ENCODE peak calls at places on chromosomes 7 and 10, in six cellular contexts. A, W, X, U, S and G are unnamed samples.
A peak's percentile ranks its signal among the peaks of the same experiment; 100 is the strongest.

GRCh38 chr7:6015917-6016652 is 7.0 kb downstream of the AIMP2 start:
- DNase-seq in W (no peak), A (no peak), U (peak; percentile 74), S (peak; percentile 71), X (peak; percentile 96), G (peak; percentile 86)

GRCh38 chr10:70773461-70773860 is 11.7 kb downstream of the TBATA start:
- DNase-seq in W (no peak), S (no peak), A (no peak), X (no peak), U (no peak), G (no peak)

GRCh38 chr7:13231216-13231615 is 543.8 kb downstream of the ARL4A start:
- DNase-seq in S (no peak), X (no peak), W (no peak), A (no peak), U (no peak), G (no peak)

GRCh38 chr7:134442441-134443220 is 16.3 kb downstream of the AKR1B1 start:
- DNase-seq in A (no peak), X (no peak), S (no peak), W (no peak), U (no peak), G (no peak)

GRCh38 chr7:36127075-36127740 is 25.8 kb upstream of the EEPD1 start:
- DNase-seq in A (no peak), W (no peak), X (peak; percentile 39), U (no peak), S (no peak), G (no peak)

GRCh38 chr7:101795461-101795860 is 22.0 kb upstream of the CUX1 start:
- DNase-seq in W (no peak), S (no peak), A (no peak), X (no peak), U (no peak), G (no peak)

GRCh38 chr10:95305606-95306385 is 15.0 kb upstream of the PDLIM1 start:
- DNase-seq in A (no peak), S (no peak), U (no peak), W (no peak), X (no peak), G (no peak)

GRCh38 chr10:62617702-62618451 is 186.6 kb upstream of the ADO start:
- DNase-seq in A (no peak), W (no peak), X (no peak), S (no peak), U (no peak), G (no peak)

GRCh38 chr7:22665816-22666375 is 61.1 kb upstream of the IL6 start:
- DNase-seq in U (no peak), S (no peak), W (peak; percentile 44), A (no peak), X (peak; percentile 23), G (no peak)

GRCh38 chr10:132836832-132837540 is 51.0 kb upstream of the NKX6-2 start:
- DNase-seq in X (peak; percentile 68), W (no peak), U (peak; percentile 76), A (no peak), S (no peak), G (no peak)

GRCh38 chr7:96737545-96738050 is 28.0 kb upstream of the SEM1 start:
- DNase-seq in S (no peak), U (no peak), A (no peak), X (no peak), W (no peak), G (no peak)

GRCh38 chr10:28263136-28263857 is 39.6 kb downstream of the MPP7 start:
- DNase-seq in U (peak; percentile 10), A (no peak), W (no peak), X (no peak), S (no peak), G (no peak)

GRCh38 chr10:110419265-110419664 is 78.4 kb upstream of the DUSP5 start:
- DNase-seq in X (no peak), W (no peak), U (no peak), A (no peak), S (no peak), G (no peak)
- H3K4me3 ChIP-seq in X (no peak overlapping the region), W (no peak overlapping the region), U (no peak overlapping the region), A (no peak overlapping the region), S (no peak overlapping the region), G (no peak overlapping the region)

GRCh38 chr10:50231515-50232260 is 19.6 kb downstream of the ASAH2 start:
- DNase-seq in A (no peak), U (no peak), S (no peak), X (no peak), W (peak; percentile 26), G (no peak)
- H3K27me3 ChIP-seq in A (no peaks in the 10 kb centered on the region), U (no peaks in the 10 kb centered on the region), S (peaks cover 17% of the 10 kb centered on the region), X (peaks cover 42% of the 10 kb centered on the region), W (peaks cover 7% of the 10 kb centered on the region), G (peaks cover 3% of the 10 kb centered on the region)

GRCh38 chr7:156950381-156950858 is 908 bp downstream of the NOM1 start:
- DNase-seq in W (no peak), U (no peak), S (no peak), X (peak; percentile 55), A (no peak), G (no peak)

GRCh38 chr7:156949541-156950380 is at the start of gene NOM1:
- DNase-seq in U (peak; percentile 94), S (peak; percentile 66), X (peak; percentile 95), A (peak; percentile 46), W (peak; percentile 75), G (peak; percentile 77)

GRCh38 chr7:156956733-156957132 is 7.2 kb downstream of the NOM1 start:
- DNase-seq in W (no peak), X (no peak), A (no peak), S (no peak), U (no peak), G (no peak)

DNA sequence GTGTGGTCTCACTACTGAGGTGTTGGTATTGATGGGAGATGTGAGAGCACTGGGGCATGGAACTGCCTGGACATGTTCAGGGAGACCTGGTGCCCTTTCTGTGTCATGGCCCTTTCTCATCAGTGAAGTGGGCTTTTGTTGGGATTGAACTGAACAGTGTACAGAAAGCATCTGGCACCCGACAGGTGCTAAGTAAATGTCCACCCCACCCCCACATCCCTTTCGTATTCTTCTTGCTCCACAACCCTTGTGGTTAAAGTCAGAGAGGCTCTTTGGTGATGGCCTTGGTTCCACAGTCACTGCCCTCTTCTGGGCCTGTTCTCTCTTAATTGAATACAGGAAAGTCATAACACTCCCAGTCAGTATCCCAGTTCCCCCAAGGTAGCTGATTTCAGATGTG is 5.4 kb downstream of the NOM1 start:
- DNase-seq in X (no peak), A (no peak), U (no peak), W (no peak), S (no peak), G (no peak)
- H3K36me3 ChIP-seq in X (peaks cover 55% of the 10 kb centered on the region), A (peaks cover 68% of the 10 kb centered on the region), U (no peaks in the 10 kb centered on the region), W (peaks cover 59% of the 10 kb centered on the region), S (peaks cover 64% of the 10 kb centered on the region), G (peaks cover 38% of the 10 kb centered on the region)

DNA sequence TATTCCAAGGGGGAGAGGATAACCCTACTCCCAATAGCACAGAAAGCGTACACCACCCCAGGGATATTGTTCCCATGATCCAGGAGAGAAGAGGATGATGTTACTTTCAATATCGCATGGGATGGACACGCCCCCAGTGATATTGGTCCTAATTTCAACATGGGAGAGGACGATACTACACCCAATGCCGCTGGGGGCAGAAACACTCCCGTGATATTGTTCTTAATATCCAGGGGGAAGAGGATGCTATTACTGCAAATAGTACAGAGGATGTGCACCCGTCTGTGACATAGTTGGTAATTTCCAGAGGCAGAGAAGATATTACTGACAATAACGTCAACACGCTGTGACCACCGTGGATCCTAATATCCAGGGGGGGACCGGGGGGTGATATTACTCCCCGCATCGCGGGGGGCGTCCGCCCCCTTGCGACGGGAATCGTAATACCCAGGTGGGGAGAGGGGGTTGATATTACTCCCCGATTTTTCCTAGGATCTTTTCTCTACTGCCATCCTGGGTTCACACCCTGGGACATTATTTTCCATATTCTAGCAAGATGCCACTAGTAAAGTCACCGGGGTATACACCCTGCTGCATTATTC is 16.6 kb downstream of the MEIG1 start:
- DNase-seq in W (peak; percentile 38), A (no peak), S (no peak), X (no peak), U (no peak), G (no peak)
- H3K4me3 ChIP-seq in W (peak overlapping the region; percentile 42), A (no peak overlapping the region), S (no peak overlapping the region), X (no peak overlapping the region), U (no peak overlapping the region), G (no peak overlapping the region)

GRCh38 chr7:27109533-27110162 is 7.2 kb upstream of the HOXA2 start:
- DNase-seq in W (no peak), X (no peak), U (no peak), A (no peak), S (no peak), G (no peak)
- H3K27me3 ChIP-seq in W (no peaks in the 10 kb centered on the region), X (no peaks in the 10 kb centered on the region), U (peaks cover 82% of the 10 kb centered on the region), A (no peaks in the 10 kb centered on the region), S (peaks cover 92% of the 10 kb centered on the region), G (no peaks in the 10 kb centered on the region)

DNA sequence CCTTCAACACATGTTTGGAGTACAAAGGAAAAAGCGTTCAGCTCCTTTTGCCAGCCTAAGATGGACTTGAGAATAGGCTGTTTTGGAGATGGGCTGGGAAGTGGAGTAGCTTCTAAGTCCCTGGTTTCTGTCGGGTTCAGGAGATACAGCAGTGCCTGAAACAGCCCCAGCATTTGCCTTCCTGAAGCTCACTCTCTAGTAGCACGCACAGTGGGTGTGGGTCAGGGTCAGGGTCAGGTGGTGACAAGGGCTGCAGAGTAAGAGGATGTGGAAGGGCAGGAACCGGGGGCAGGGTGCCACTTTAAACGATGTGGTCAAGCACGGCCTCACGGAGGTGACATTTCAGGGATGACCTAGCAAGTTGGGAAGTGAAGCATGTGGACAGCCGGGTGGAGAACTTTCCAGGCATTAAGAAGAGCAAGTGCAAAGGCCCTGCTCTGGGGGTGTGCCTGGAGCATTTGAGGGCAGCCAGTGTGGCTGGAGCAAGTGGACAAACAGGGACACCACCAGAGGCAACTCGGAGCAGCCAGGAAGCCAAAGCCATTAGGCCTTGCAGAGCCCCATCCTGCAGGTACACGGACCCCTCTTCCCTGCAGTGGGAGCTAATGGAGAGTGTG is 382.2 kb upstream of the ZMIZ1 start:
- DNase-seq in A (no peak), X (no peak), S (no peak), W (no peak), U (no peak), G (no peak)
- H3K36me3 ChIP-seq in A (no peaks in the 10 kb centered on the region), X (no peaks in the 10 kb centered on the region), S (no peaks in the 10 kb centered on the region), W (no peaks in the 10 kb centered on the region), U (no peaks in the 10 kb centered on the region), G (no peaks in the 10 kb centered on the region)